ENCODE peak calls at places on chromosomes 4 and X, in nine cellular contexts. N is HCT116, M is A549, F is GM23338, G is HepG2, I is GM12878, R is K562, J is SK-N-SH, O is Panc1. X is an unnamed sample.

GRCh38 chr4:86846921-86847320 is 2.3 kb downstream of the SLC10A6 start:
- DNase-seq in N (no peak), M (no peak), F (no peak), G (no peak), I (no peak), R (no peak), J (no peak), O (no peak), X (no peak)

GRCh38 chrX:132093239-132093860 is 34.5 kb downstream of the FRMD7 start:
- DNase-seq in N (no peak), M (no peak), F (no peak), G (no peak), I (no peak), R (no peak), J (peak; percentile 56), O (no peak), X (no peak)

GRCh38 chrX:30010471-30010870 is 204.9 kb upstream of the MAGEB2 start:
- DNase-seq in N (no peak), M (no peak), F (no peak), G (no peak), I (no peak), R (no peak), J (no peak), O (no peak), X (no peak)

GRCh38 chrX:1853916-1854315 is 239.1 kb downstream of the ASMT start:
- DNase-seq in N (no peak), M (no peak), F (no peak), G (no peak), I (no peak), R (no peak), J (no peak), O (no peak), X (no peak)

GRCh38 chr4:5712517-5712916 is 1.5 kb downstream of the EVC start:
- DNase-seq in N (no peak), M (no peak), F (no peak), G (no peak), I (peak; percentile 74), R (no peak), J (no peak), O (no peak), X (no peak)

GRCh38 chrX:121254336-121254735 is 206.9 kb downstream of the GLUD2 start:
- DNase-seq in N (no peak), M (peak; percentile 4), F (peak; percentile 47), G (peak; percentile 5), I (no peak), R (no peak), J (no peak), O (no peak), X (no peak)

GRCh38 chrX:153984351-153985178 is 12.0 kb downstream of the TMEM187 start:
- DNase-seq in N (no peak), M (no peak), F (no peak), G (no peak), I (no peak), R (no peak), J (no peak), O (no peak), X (no peak)

GRCh38 chr4:791866-792630 is 33.9 kb downstream of the CPLX1 start:
- DNase-seq in N (no peak), M (no peak), F (peak; percentile 85), G (no peak), I (no peak), R (no peak), J (no peak), O (no peak), X (no peak)

GRCh38 chr4:30717208-30718020 is 2.8 kb upstream of the PCDH7 start:
- DNase-seq in N (no peak), M (peak; percentile 27), F (peak; percentile 83), G (no peak), I (no peak), R (no peak), J (peak; percentile 42), O (no peak), X (no peak)

GRCh38 chr4:18421519-18421918 is 400.0 kb upstream of the LCORL start:
- DNase-seq in N (no peak), M (no peak), F (no peak), G (no peak), I (no peak), R (no peak), J (no peak), O (no peak), X (no peak)

GRCh38 chrX:154698630-154699248 is 45.4 kb upstream of the CTAG2 start:
- DNase-seq in N (no peak), M (no peak), F (peak; percentile 40), G (no peak), I (no peak), R (no peak), J (no peak), O (no peak), X (no peak)

GRCh38 chr4:158450741-158451140 is 70.9 kb upstream of the RXFP1 start:
- DNase-seq in N (no peak), M (no peak), F (no peak), G (no peak), I (no peak), R (no peak), J (no peak), O (no peak), X (no peak)

GRCh38 chr4:123976285-123976684 is 579.7 kb downstream of the SPRY1 start:
- DNase-seq in N (no peak), M (no peak), F (peak; percentile 32), G (no peak), I (no peak), R (no peak), J (no peak), O (no peak), X (no peak)

GRCh38 chr4:147094228-147094627 is 148.6 kb upstream of the TTC29 start:
- DNase-seq in N (no peak), M (peak; percentile 43), F (peak; percentile 37), G (no peak), I (no peak), R (no peak), J (no peak), O (no peak), X (no peak)

GRCh38 chr4:182805606-182806149 is 111.5 kb downstream of the DCTD start:
- DNase-seq in N (no peak), M (no peak), F (no peak), G (no peak), I (no peak), R (no peak), J (no peak), O (no peak), X (no peak)

GRCh38 chrX:77160301-77160700 is 286.9 kb upstream of the FGF16 start:
- DNase-seq in N (no peak), M (peak; percentile 1), F (peak; percentile 49), G (no peak), I (no peak), R (no peak), J (no peak), O (no peak), X (peak; percentile 2)

GRCh38 chr4:99868126-99868596 is 26.1 kb downstream of the LAMTOR3 start:
- DNase-seq in N (no peak), M (no peak), F (peak; percentile 42), G (no peak), I (no peak), R (no peak), J (no peak), O (no peak), X (no peak)

GRCh38 chr4:21879187-21879586 is 69.4 kb downstream of the KCNIP4 start:
- DNase-seq in N (no peak), M (peak; percentile 15), F (peak; percentile 66), G (peak; percentile 5), I (no peak), R (no peak), J (no peak), O (no peak), X (no peak)

GRCh38 chr4:150242820-150243458 is 164.7 kb downstream of the DCLK2 start:
- DNase-seq in N (peak; percentile 12), M (peak; percentile 37), F (peak; percentile 80), G (no peak), I (no peak), R (peak; percentile 53), J (peak; percentile 74), O (peak; percentile 50), X (no peak)
- TF ChIP-seq REST in N (no peak), M (no peak), F (no peak), G (no peak), I (no peak), R (no peak), J (no peak), O (no peak), X (no peak)

GRCh38 chrX:133838761-133839676 is 146.4 kb downstream of the GPC3 start:
- DNase-seq in N (peak; percentile 3), M (peak; percentile 33), F (peak; percentile 76), G (no peak), I (no peak), R (peak; percentile 27), J (peak; percentile 50), O (peak; percentile 5), X (no peak)
- TF ChIP-seq REST in N (no peak), M (no peak), F (no peak), G (no peak), I (no peak), R (no peak), J (no peak), O (no peak), X (no peak)

GRCh38 chr4:139297001-139297410 is 4.3 kb upstream of the NAA15 start:
- DNase-seq in N (no peak), M (no peak), F (no peak), G (peak; percentile 13), I (no peak), R (peak; percentile 20), J (no peak), O (no peak), X (no peak)
- TF ChIP-seq REST in N (no peak), M (no peak), F (no peak), G (no peak), I (no peak), R (no peak), J (no peak), O (no peak), X (no peak)

GRCh38 chr4:138870739-138871633 is 144.6 kb upstream of the NOCT start:
- DNase-seq in N (peak; percentile 65), M (peak; percentile 67), F (peak; percentile 88), G (peak; percentile 55), I (peak; percentile 7), R (peak; percentile 61), J (peak; percentile 70), O (peak; percentile 50), X (peak; percentile 16)
- TF ChIP-seq REST in N (no peak), M (no peak), F (no peak), G (no peak), I (no peak), R (no peak), J (no peak), O (no peak), X (no peak)